ENCODE peak calls at places on chromosomes 7 and 10, in six cellular contexts. R, E, B, A, O and M are unnamed samples.

GRCh38 chr10:130017010-130017630 is 53.0 kb upstream of the EBF3 start:
- DNase-seq in R (no peak), O (no peak), B (no peak), A (no peak), E (no peak), M (no peak)

GRCh38 chr7:37142943-37143342 is 305.7 kb downstream of the ELMO1 start:
- DNase-seq in A (no peak), E (no peak), R (no peak), B (no peak), O (no peak), M (no peak)

GRCh38 chr10:46528675-46529615 is 27.5 kb downstream of the GPRIN2 start:
- DNase-seq in A (no peak), R (no peak), B (no peak), O (no peak), E (no peak), M (no peak)

GRCh38 chr7:107118109-107118900 is 50.5 kb upstream of the HBP1 start:
- DNase-seq in B (peak), E (peak), A (no peak), O (no peak), R (no peak), M (no peak)

GRCh38 chr7:116752305-116753074 is 80.5 kb downstream of the MET start:
- DNase-seq in O (no peak), E (no peak), B (no peak), R (no peak), A (no peak), M (no peak)

GRCh38 chr7:37285701-37286475 is 162.8 kb downstream of the ELMO1 start:
- DNase-seq in B (no peak), R (no peak), E (no peak), A (no peak), O (no peak), M (no peak)

GRCh38 chr7:94513565-94513860 is 3.9 kb downstream of the CASD1 start:
- DNase-seq in R (no peak), E (no peak), B (peak), O (no peak), A (no peak), M (no peak)

GRCh38 chr7:70325509-70326101 is 727.3 kb downstream of the AUTS2 start:
- DNase-seq in R (no peak), B (peak), E (peak), O (no peak), A (peak), M (no peak)

GRCh38 chr7:151085329-151085690 is 965 bp upstream of the AGAP3 start:
- DNase-seq in A (no peak), B (no peak), O (no peak), R (no peak), E (no peak), M (no peak)

GRCh38 chr7:147586110-147586509 is 1004.5 kb upstream of the C7orf33 start:
- DNase-seq in B (no peak), R (no peak), O (no peak), E (no peak), A (no peak), M (no peak)

GRCh38 chr10:51109821-51110533 is 35.7 kb downstream of the PRKG1 start:
- DNase-seq in O (no peak), B (peak), E (peak), R (no peak), A (no peak), M (no peak)

GRCh38 chr7:66697451-66698438 is 42.8 kb upstream of the RABGEF1 start:
- DNase-seq in E (peak), B (peak), R (no peak), O (no peak), A (no peak), M (peak)

GRCh38 chr10:129219364-129219763 is 247.7 kb upstream of the MGMT start:
- DNase-seq in A (no peak), B (no peak), R (no peak), O (no peak), E (no peak), M (no peak)

GRCh38 chr10:114043532-114044250 is at the start of gene ADRB1:
- DNase-seq in R (peak), A (peak), O (peak), B (peak), E (peak), M (no peak)

GRCh38 chr10:89278034-89278535 is 23.8 kb upstream of the IFIT2 start:
- DNase-seq in E (peak), A (peak), B (peak), O (peak), R (peak), M (peak)

GRCh38 chr10:34637419-34637911 is 177.6 kb downstream of the PARD3 start:
- DNase-seq in O (peak), A (peak), R (peak), B (peak), E (peak), M (no peak)

GRCh38 chr7:155737590-155737989 is 74.7 kb downstream of the SHH start:
- DNase-seq in B (no peak), R (no peak), O (no peak), A (no peak), E (no peak), M (no peak)

GRCh38 chr10:26441491-26442214 is 3.5 kb downstream of the APBB1IP start:
- DNase-seq in E (no peak), O (no peak), A (no peak), R (no peak), B (no peak), M (no peak)

GRCh38 chr7:81710751-81711150 is 59.1 kb downstream of the HGF start:
- DNase-seq in O (no peak), A (no peak), E (no peak), B (no peak), R (no peak), M (no peak)

GRCh38 chr7:81719865-81720264 is 50.0 kb downstream of the HGF start:
- DNase-seq in A (no peak), B (peak), R (no peak), O (no peak), E (peak), M (no peak)

GRCh38 chr7:81714306-81714705 is 55.5 kb downstream of the HGF start:
- DNase-seq in E (no peak), R (no peak), B (no peak), O (no peak), A (no peak), M (no peak)

GRCh38 chr7:81721428-81721827 is 48.4 kb downstream of the HGF start:
- DNase-seq in E (peak), B (no peak), O (no peak), A (no peak), R (no peak), M (no peak)

DNA sequence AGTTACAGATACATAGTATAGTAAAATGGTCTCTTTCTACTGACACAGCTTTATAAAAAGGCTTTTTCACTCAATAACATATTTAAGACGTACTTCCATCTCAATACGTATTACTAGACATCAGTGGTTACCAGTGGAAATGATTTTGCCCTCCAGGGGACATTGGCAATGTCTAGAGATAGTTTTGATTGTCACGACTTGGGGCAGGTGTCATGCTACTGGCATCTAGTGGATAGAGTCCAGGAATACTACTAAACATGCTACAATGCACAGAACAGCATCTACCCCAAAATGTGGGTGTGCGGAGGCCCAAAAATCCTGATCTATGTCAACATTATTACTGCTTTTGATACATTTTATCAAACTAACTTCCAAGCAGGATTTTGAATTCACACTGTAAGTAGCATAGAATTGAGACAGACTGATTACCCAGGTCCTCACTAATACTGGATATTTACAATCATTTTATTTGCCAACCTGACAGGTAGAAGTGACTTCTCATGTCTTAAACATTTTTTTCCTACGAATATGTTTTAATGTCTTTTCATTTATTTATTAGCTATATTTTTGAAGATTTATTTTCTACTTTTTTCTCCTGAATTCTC is 53.8 kb downstream of the HGF start:
- DNase-seq in O (no peak), R (no peak), B (peak), A (peak), E (peak), M (no peak)
- TF ChIP-seq CTCF in O (peak), R (no peak), B (peak), A (no peak), E (no peak), M (peak)

DNA sequence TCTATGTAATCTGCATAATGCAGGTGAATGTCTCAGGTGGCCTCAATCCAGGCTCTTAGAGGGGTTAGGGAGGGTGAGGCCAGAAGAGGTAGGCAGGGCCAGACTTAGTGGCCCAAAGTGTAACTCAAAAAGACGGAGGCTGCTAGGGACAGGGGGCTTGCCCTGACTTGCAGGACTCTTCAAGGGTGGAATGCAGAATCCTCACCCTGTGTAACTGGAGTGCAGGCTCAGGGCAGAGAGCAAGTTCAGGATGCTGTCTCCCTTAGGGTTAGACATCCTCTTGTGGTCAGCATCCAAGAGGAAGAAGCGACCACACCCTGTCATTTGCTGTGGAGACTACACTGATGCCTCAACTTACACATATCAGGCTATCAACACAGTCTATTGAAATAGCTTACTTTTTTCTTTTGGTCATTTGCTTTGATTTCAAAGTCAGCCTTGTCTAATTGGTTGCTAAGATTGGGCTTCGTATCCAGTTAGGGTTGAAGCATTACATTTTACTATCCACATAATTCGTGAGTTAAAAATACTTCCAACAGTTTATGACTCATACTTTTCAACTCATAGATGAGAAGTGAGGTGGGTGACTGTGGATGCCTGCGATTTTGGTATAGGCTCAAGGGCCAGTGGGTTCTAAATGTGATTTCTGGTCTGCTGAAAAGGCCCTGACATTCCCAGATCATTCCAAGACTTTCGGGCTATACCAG is 563.6 kb downstream of the SUGCT start:
- DNase-seq in E (no peak), O (no peak), B (peak), A (no peak), R (no peak), M (no peak)
- H3K27ac ChIP-seq in E (no peak), O (no peak), B (no peak), A (no peak), R (no peak), M (no peak)

DNA sequence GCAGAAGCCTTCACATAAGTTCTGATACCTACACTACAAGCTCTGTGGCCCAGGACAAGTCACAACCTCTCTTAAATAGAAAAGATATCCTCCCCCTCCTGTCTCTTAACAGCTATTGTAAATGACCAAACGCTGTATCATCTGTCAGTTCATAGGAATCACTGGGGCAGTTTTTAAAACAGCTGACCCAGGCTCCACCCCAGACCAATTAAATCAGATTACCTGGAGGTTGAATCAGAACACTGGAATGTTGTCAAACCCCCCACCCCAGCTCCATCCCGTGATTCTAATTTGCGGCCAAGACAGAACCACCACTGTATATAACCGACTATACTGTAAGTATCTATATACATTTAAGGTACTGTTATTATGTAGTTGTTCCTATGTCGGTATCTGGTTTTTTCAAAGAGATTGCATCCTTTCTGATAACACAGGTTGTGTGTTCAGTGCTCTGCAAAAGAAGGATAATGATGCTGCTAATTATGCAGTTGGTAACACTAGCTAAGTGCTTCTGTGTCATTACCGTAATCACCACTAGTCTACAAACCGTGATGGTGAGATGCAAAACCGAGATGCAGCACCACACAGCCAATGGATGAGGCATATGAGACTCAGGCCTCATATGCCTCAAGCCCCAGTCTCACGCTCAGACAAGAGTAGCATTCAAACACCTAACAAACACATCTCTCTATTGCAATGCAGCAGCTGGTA is 47.4 kb downstream of the TNS3 start:
- DNase-seq in R (no peak), E (no peak), A (peak), O (no peak), B (no peak), M (no peak)
- TF ChIP-seq CTCF in R (no peak), E (no peak), A (no peak), O (no peak), B (no peak), M (no peak)

DNA sequence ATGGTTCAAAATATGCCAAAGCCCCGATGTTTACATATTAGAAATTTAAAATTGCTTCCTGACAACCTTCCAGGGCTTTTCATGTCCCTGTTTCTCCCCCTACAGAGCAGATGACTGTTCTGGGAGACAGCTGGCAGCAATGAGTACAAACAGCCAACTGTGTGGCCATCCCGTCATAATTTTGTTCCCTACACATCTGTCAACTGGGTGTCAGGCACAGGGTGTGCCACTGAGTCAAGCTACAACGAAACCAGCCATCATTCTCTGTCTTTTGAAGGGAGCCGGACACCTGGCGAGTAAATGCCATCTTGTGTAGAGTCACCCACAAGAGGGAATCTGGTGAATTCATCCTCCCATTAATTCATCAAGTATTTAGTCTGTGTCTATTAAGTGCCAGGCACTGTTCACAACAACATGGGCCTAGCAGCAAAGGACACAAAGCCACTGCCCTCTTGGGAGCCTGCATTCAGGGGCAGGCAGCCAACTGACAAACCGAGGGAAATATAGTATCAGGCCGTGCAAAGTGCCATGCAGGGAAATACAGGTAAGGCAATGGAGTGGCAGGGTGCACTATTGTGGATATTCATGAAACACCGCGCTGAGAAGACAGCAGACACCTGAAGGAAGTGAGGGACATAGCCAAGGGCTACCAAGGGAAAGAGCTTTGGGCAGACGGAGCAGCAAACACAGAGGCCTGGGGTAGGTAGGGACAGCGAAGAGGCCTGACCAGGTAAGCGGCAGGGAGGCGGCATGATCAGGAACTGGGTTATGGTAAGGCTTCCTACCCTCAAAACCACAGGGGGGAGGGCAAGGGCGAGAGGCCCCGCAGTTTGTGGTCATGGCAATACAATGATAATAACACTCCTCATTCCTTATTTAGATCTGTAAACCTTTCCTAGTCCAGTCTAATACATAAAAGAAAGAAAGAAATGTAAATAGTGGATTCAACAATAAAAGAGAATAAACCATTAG is 213.6 kb downstream of the FAM107B start:
- DNase-seq in E (no peak), B (no peak), A (no peak), R (no peak), O (no peak), M (no peak)
- H3K27ac ChIP-seq in E (no peak), B (no peak), A (no peak), R (no peak), O (no peak), M (no peak)

DNA sequence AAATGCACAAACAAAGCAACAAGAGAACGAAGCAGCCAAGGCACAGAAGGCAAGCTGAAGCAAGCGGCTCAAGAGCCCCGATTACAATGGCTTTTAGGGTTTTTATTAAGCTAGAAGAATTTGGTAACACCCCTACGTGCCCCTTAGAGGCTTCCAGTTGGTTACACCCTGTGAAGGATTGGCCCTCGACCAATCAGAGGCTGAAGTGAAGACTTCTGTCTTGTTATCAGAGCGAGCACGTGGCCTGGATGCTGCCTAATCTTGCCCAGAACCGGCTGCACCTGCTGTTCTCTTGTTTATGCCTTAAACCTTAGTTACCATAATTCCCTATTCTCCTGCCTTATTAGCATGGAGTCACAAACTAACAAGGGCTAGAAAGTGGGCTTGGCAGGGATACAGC is 21.4 kb downstream of the KCNK18 start:
- DNase-seq in R (no peak), A (no peak), E (no peak), O (no peak), B (no peak), M (no peak)
- TF ChIP-seq CTCF in R (no peak), A (no peak), E (no peak), O (no peak), B (no peak), M (no peak)